ENCODE peak calls at places on chromosomes 6 and 20, in five cellular contexts. L is activated CD4-positive, alpha-beta T cell treated with anti-CD3 and anti-CD28 coated beads, Interleukin-2, amount 10 ng/mL, durations not matched to agents 24 days and 14 days; U is MV-4-11; C is AG08395; H is M059J. D is an unnamed sample.

GRCh38 chr6:128039542-128039941 is 138.7 kb upstream of the THEMIS start:
- DNase-seq in L (no peak), U (no peak), C (no peak), H (no peak), D (no peak)

GRCh38 chr6:116682334-116682712 is 1.3 kb downstream of the KPNA5 start:
- DNase-seq in L (peak), U (peak), C (peak), H (peak), D (peak)

GRCh38 chr20:45427236-45428149 is 11.6 kb downstream of the PIGT start:
- DNase-seq in L (no peak), U (no peak), C (no peak), H (no peak), D (no peak)

GRCh38 chr6:132614554-132614953 is 9.5 kb downstream of the TAAR2 start:
- DNase-seq in L (no peak), U (no peak), C (no peak), H (peak), D (no peak)

GRCh38 chr6:105014954-105015353 is 58.0 kb downstream of the LIN28B start:
- DNase-seq in L (no peak), U (no peak), C (peak), H (no peak), D (no peak)

GRCh38 chr20:37519508-37520416 is 1.3 kb upstream of the NNAT start:
- DNase-seq in L (no peak), U (peak), C (no peak), H (no peak), D (no peak)

GRCh38 chr20:23143098-23143497 is 57.0 kb upstream of the CD93 start:
- DNase-seq in L (peak), U (peak), C (peak), H (peak), D (no peak)

GRCh38 chr6:30915591-30915946 is 1.5 kb downstream of the VARS2 start:
- DNase-seq in L (peak), U (peak), C (peak), H (peak), D (no peak)

GRCh38 chr6:135096403-135097130 is 41.9 kb upstream of the HBS1L start:
- DNase-seq in L (peak), U (no peak), C (no peak), H (no peak), D (no peak)

GRCh38 chr6:8085053-8085511 is 17.3 kb downstream of the EEF1E1 start:
- DNase-seq in L (no peak), U (peak), C (no peak), H (peak), D (no peak)

GRCh38 chr6:139250296-139251274 is 41.2 kb downstream of the TXLNB start:
- DNase-seq in L (peak), U (peak), C (peak), H (peak), D (peak)

GRCh38 chr20:40715491-40715890 is 26.5 kb upstream of the MAFB start:
- DNase-seq in L (no peak), U (no peak), C (no peak), H (no peak), D (no peak)

GRCh38 chr6:4012826-4013225 is 66.1 kb downstream of the FAM217A start:
- DNase-seq in L (no peak), U (no peak), C (no peak), H (no peak), D (no peak)

GRCh38 chr20:17636523-17637412 is 45.3 kb downstream of the RRBP1 start:
- DNase-seq in L (no peak), U (no peak), C (no peak), H (no peak), D (no peak)

GRCh38 chr6:144013486-144013909 is 5.4 kb upstream of the PLAGL1 start:
- DNase-seq in L (peak), U (peak), C (peak), H (peak), D (peak)

GRCh38 chr6:4398806-4399205 is 263.4 kb upstream of the ECI2 start:
- DNase-seq in L (no peak), U (no peak), C (peak), H (no peak), D (no peak)

GRCh38 chr20:21099653-21100589 is 6.2 kb downstream of the LINC00237 start:
- DNase-seq in L (peak), U (peak), C (no peak), H (peak), D (peak)

GRCh38 chr6:22952076-22952475 is 382.7 kb downstream of the HDGFL1 start:
- DNase-seq in L (no peak), U (no peak), C (peak), H (no peak), D (no peak)

GRCh38 chr6:70210462-70210861 is 92.4 kb downstream of the COL9A1 start:
- DNase-seq in L (no peak), U (no peak), C (no peak), H (peak), D (no peak)

GRCh38 chr6:85405175-85405852 is 44.6 kb upstream of the NT5E start:
- DNase-seq in L (peak), U (no peak), C (no peak), H (peak), D (no peak)

GRCh38 chr6:56902551-56903464 is 52.1 kb upstream of the BEND6 start:
- DNase-seq in L (no peak), U (peak), C (peak), H (peak), D (no peak)

D was measured in activated CD8-positive, alpha-beta memory T cell treated with anti-CD3 and anti-CD28 coated beads, Interleukin-2, amount 50 U/mL, for 4 hours.